ENCODE peak calls at places on chromosomes 6 and 20, in four cellular contexts. P is prostate gland, R is body of pancreas, Q is Peyer's patch. S is an unnamed sample.

GRCh38 chr20:50815162-50815989 is 20.5 kb downstream of the BCAS4 start:
- DNase-seq in R (no peak), P (no peak), Q (no peak), S (no peak)

GRCh38 chr6:131060311-131060710 is 2.7 kb downstream of the EPB41L2 start:
- DNase-seq in R (no peak), Q (no peak), P (no peak), S (no peak)

GRCh38 chr6:38856490-38856889 is 141.4 kb downstream of the DNAH8 start:
- DNase-seq in P (no peak), Q (no peak), R (no peak), S (no peak)

GRCh38 chr6:106608080-106608668 is 21.1 kb downstream of the RTN4IP1 start:
- DNase-seq in R (peak; percentile 37), P (peak; percentile 31), Q (no peak), S (no peak)

GRCh38 chr6:85669735-85670194 is 27.1 kb upstream of the SYNCRIP start:
- DNase-seq in Q (no peak), P (no peak), R (no peak), S (no peak)

GRCh38 chr6:168196385-168196860 is 117.4 kb upstream of the FRMD1 start:
- DNase-seq in P (peak; percentile 91), Q (peak; percentile 55), R (peak; percentile 76), S (no peak)

GRCh38 chr6:56540950-56541600 is 101.6 kb downstream of the DST start:
- DNase-seq in R (peak; percentile 30), P (no peak), Q (no peak), S (no peak)

GRCh38 chr6:170223718-170224693 is 66.9 kb downstream of the DLL1 start:
- DNase-seq in R (no peak), Q (no peak), P (no peak), S (peak; percentile 19)

GRCh38 chr6:34143196-34143883 is 2.5 kb downstream of the GRM4 start:
- DNase-seq in Q (no peak), R (no peak), P (no peak), S (no peak)

GRCh38 chr6:75377386-75377785 is 92.8 kb upstream of the TMEM30A start:
- DNase-seq in Q (no peak), R (no peak), P (no peak), S (no peak)

GRCh38 chr6:168596316-168596715 is 155.3 kb downstream of the SMOC2 start:
- DNase-seq in R (no peak), Q (no peak), P (no peak), S (no peak)

GRCh38 chr20:35568645-35569044 is 26.8 kb downstream of the ERGIC3 start:
- DNase-seq in P (no peak), R (peak; percentile 28), Q (no peak), S (no peak)

GRCh38 chr6:146775227-146775626 is 176.5 kb downstream of the ADGB start:
- DNase-seq in P (no peak), R (no peak), Q (no peak), S (no peak)

GRCh38 chr6:142699391-142699790 is 245.6 kb downstream of the HIVEP2 start:
- DNase-seq in Q (no peak), R (no peak), P (no peak), S (no peak)

GRCh38 chr6:57013501-57013900 is 33.0 kb upstream of the KIAA1586 start:
- DNase-seq in P (no peak), R (no peak), Q (no peak), S (no peak)

GRCh38 chr20:62624325-62624690 is 18.0 kb upstream of the SLCO4A1 start:
- DNase-seq in R (peak; percentile 51), P (no peak), Q (peak; percentile 81), S (peak; percentile 84)

GRCh38 chr6:84409911-84410310 is 182.5 kb upstream of the CEP162 start:
- DNase-seq in Q (no peak), R (no peak), P (no peak), S (no peak)

GRCh38 chr6:15255481-15256414 is 9.9 kb downstream of the JARID2 start:
- DNase-seq in R (no peak), Q (peak; percentile 57), P (no peak), S (no peak)

GRCh38 chr6:49001856-49002255 is 461.2 kb downstream of the MMUT start:
- DNase-seq in Q (no peak), P (no peak), R (no peak), S (no peak)

GRCh38 chr20:50625986-50626677 is 65.2 kb downstream of the RIPOR3 start:
- DNase-seq in P (no peak), Q (no peak), R (peak; percentile 36), S (peak; percentile 25)

GRCh38 chr20:14919473-14920157 is 582.2 kb upstream of the FLRT3 start:
- DNase-seq in R (peak; percentile 54), Q (peak; percentile 52), P (peak; percentile 8), S (peak; percentile 65)
- H3K4me3 ChIP-seq in R (no peak overlapping the region), Q (no peak overlapping the region), P (no peak overlapping the region), S (no peak overlapping the region)

GRCh38 chr20:32583581-32584045 is 1.5 kb downstream of the NOL4L start:
- DNase-seq in P (no peak), Q (no peak), R (no peak), S (no peak)

GRCh38 chr20:32586291-32586690 is 1.2 kb upstream of the NOL4L start:
- DNase-seq in P (no peak), R (no peak), Q (no peak), S (no peak)

GRCh38 chr20:32582659-32583580 is 2.2 kb downstream of the NOL4L start:
- DNase-seq in Q (no peak), P (no peak), R (no peak), S (peak; percentile 87)

GRCh38 chr20:32585519-32586127 is 490 bp upstream of the NOL4L start:
- DNase-seq in R (no peak), Q (no peak), P (no peak), S (no peak)

GRCh38 chr20:32585011-32585518 is at the start of gene NOL4L:
- DNase-seq in P (no peak), Q (no peak), R (no peak), S (peak; percentile 89)
- TF ChIP-seq POLR2A in P (no peak), Q (no peak), R (no peak), S (no peak)

GRCh38 chr6:45006893-45007292 is 321.2 kb upstream of the RUNX2 start:
- DNase-seq in Q (no peak), P (no peak), R (no peak), S (no peak)
- H3K4me3 ChIP-seq in Q (no peak overlapping the region), P (no peak overlapping the region), R (no peak overlapping the region), S (no peak overlapping the region)

GRCh38 chr6:125747589-125748533 is 1.6 kb upstream of the HEY2 start:
- DNase-seq in R (peak; percentile 47), Q (peak; percentile 69), P (peak; percentile 22), S (peak; percentile 42)

GRCh38 chr6:125746019-125746414 is 3.4 kb upstream of the HEY2 start:
- DNase-seq in R (no peak), Q (no peak), P (no peak), S (no peak)

GRCh38 chr6:125745281-125746018 is 4.0 kb upstream of the HEY2 start:
- DNase-seq in P (no peak), Q (no peak), R (peak; percentile 22), S (no peak)

GRCh38 chr6:125748534-125749111 is 809 bp upstream of the HEY2 start:
- DNase-seq in P (peak; percentile 7), Q (no peak), R (no peak), S (no peak)

DNA sequence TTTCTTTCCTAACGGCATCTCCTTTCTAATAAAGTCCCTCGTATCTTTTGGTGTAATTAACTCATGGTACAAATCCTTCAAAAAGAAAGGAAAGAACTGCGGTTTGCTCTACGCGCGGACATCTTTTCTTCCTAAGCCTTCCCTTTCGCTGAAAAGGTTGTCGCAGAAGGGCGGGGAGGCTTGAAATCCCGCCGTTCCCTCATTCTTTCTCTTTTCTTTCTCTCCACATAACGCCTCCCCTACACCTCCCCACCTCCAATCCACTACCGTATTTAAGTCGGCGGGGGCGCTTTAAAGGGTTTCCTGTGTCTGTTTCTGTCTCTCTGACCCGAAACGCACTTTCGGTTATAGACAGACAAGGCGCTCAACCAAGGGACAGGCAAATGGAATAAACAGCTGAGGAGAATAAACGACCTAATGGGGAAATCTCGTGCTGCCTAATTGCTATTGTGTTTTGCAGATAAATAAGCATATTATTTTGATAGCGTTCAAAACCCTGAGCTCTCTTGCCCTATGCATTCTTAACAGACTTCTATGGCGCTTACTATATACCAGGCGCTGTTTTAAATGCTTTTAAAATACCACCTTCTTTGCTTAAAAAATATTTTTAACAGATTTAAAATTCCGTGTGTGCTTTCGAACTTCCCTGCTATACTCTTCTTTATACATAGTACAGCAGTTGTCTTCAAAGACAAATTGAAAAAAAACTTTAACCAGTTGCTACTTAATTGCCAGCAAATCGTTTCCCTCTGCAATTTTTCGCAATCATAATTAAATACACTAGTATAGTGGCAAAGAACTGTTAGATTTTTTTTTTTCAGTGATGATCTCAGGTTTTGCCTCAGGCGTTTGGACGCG is 2.5 kb upstream of the HEY2 start:
- DNase-seq in Q (peak; percentile 48), P (peak; percentile 21), R (peak; percentile 71), S (no peak)
- TF ChIP-seq POLR2A in Q (no peak), P (no peak), R (no peak), S (no peak)

GRCh38 chr6:80962382-80962781 is 790.1 kb downstream of the TENT5A start:
- DNase-seq in Q (no peak), P (no peak), R (no peak), S (no peak)
- H3K4me3 ChIP-seq in Q (no peak overlapping the region), P (no peak overlapping the region), R (no peak overlapping the region), S (no peak overlapping the region)

DNA sequence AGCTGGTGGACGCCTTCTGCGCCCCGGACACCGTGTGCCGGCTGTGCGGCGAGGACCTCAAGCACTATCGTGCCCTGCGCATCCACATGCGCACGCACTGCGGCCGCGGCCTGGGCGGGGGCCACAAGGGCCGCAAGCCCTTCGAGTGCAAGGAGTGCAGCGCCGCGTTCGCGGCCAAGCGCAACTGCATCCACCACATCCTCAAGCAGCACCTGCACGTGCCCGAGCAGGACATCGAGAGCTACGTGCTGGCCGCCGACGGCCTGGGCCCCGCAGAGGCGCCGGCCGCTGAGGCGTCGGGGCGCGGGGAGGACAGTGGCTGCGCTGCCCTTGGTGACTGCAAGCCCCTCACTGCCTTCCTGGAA is 82.7 kb downstream of the SSR1 start:
- DNase-seq in R (no peak), P (no peak), Q (no peak), S (peak; percentile 15)
- TF ChIP-seq POLR2A in R (no peak), P (no peak), Q (no peak), S (no peak)

DNA sequence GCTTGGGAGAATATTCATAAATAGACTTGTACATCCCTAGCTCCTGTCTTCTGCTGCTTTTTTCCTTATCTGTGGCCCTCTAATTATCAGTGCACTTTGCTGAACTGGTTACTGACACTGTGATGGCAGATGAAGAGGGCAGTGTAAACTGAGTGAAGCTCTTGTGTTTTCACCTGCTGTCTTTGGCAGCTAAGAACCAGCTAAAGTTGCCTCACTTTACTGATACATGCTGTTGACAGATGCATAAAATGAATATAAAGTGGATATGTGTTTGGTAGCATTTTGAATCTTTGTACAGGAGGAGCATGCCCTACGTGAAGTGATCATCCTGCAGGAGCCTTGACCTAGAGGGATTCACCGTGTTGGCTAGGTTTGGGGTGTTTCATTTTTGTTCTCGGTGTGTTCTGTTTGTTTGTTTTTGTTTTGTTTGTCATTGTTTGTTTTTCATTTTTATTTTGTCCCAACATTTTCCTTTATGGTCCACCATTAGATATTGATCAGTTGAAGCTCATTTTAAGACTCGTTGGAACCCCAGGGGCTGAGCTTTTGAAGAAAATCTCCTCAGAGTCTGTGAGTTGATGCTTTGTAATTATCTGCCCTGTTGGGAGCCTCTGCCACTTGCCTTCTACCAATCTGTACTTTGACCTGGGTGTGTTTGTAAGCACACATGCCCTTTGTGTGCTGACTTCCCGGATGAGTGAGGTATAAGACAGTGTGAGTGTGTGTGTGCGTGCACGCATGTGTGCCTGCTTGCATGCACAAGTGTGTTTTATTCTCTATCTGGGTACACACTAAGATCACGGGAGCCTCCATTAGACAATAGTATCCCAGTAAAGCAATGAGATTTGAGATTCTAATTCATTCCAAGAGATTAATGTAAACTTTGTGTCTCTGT is 34.6 kb upstream of the MAPK13 start:
- DNase-seq in P (no peak), R (no peak), Q (peak; percentile 71), S (no peak)
- H3K4me3 ChIP-seq in P (no peak overlapping the region), R (no peak overlapping the region), Q (peak overlapping the region; percentile 25), S (no peak overlapping the region)